ENCODE peak calls at places on chromosomes 5 and 9, in six cellular contexts. S is mesendoderm; F is uterus; O is ovary; E is CD8-positive, alpha-beta memory T cell; U is right cardiac atrium. V is an unnamed sample.

GRCh38 chr5:7894439-7894838 is 25.5 kb downstream of the MTRR start:
- DNase-seq in S (no peak), F (no peak), O (no peak), E (no peak), U (no peak), V (no peak)

GRCh38 chr9:73038613-73039012 is 85.8 kb upstream of the ALDH1A1 start:
- DNase-seq in S (peak), F (peak), O (peak), E (no peak), U (peak), V (no peak)

GRCh38 chr5:36948041-36948440 is 71.5 kb downstream of the NIPBL start:
- DNase-seq in S (no peak), F (no peak), O (no peak), E (no peak), U (no peak), V (peak)

GRCh38 chr5:7347377-7347776 is 48.6 kb upstream of the ADCY2 start:
- DNase-seq in S (peak), F (no peak), O (no peak), E (no peak), U (no peak), V (no peak)

GRCh38 chr9:121538221-121538620 is 38.6 kb upstream of the GGTA1 start:
- DNase-seq in S (peak), F (no peak), O (no peak), E (no peak), U (no peak), V (peak)

GRCh38 chr5:159878988-159879471 is 37.3 kb upstream of the ADRA1B start:
- DNase-seq in S (peak), F (peak), O (peak), E (no peak), U (peak), V (peak)

GRCh38 chr5:39757121-39757520 is 332.3 kb upstream of the DAB2 start:
- DNase-seq in S (no peak), F (no peak), O (no peak), E (no peak), U (no peak), V (no peak)

GRCh38 chr9:124658165-124659017 is 112.7 kb downstream of the NR6A1 start:
- DNase-seq in S (peak), F (peak), O (peak), E (no peak), U (peak), V (peak)

GRCh38 chr5:99104538-99105132 is 175.8 kb upstream of the CHD1 start:
- DNase-seq in S (peak), F (no peak), O (no peak), E (no peak), U (no peak), V (peak)

GRCh38 chr5:127801751-127802476 is 98.7 kb downstream of the CCDC192 start:
- DNase-seq in S (no peak), F (no peak), O (no peak), E (no peak), U (no peak), V (peak)

GRCh38 chr5:132385321-132386105 is 16.0 kb downstream of the SLC22A5 start:
- DNase-seq in S (peak), F (peak), O (peak), E (peak), U (no peak), V (peak)

GRCh38 chr5:1186351-1187233 is 14.8 kb upstream of the SLC6A19 start:
- DNase-seq in S (no peak), F (no peak), O (no peak), E (no peak), U (peak), V (no peak)

GRCh38 chr5:173451031-173451430 is 122.8 kb upstream of the STC2 start:
- DNase-seq in S (peak), F (no peak), O (no peak), E (no peak), U (no peak), V (peak)

GRCh38 chr5:83509535-83509934 is 38.0 kb downstream of the VCAN start:
- DNase-seq in S (peak), F (peak), O (no peak), E (no peak), U (peak), V (peak)

GRCh38 chr5:31365776-31366175 is 166.1 kb downstream of the DROSHA start:
- DNase-seq in S (no peak), F (no peak), O (no peak), E (no peak), U (no peak), V (no peak)

GRCh38 chr5:116747881-116748280 is 173.3 kb upstream of the SEMA6A start:
- DNase-seq in S (no peak), F (peak), O (no peak), E (no peak), U (no peak), V (no peak)

GRCh38 chr5:133944263-133945230 is 23.9 kb downstream of the C5orf15 start:
- DNase-seq in S (peak), F (no peak), O (no peak), E (no peak), U (no peak), V (peak)

GRCh38 chr9:5375091-5375490 is 35.4 kb upstream of the RLN1 start:
- DNase-seq in S (no peak), F (no peak), O (no peak), E (no peak), U (no peak), V (no peak)

GRCh38 chr5:109406719-109407118 is 3.1 kb downstream of the PJA2 start:
- DNase-seq in S (no peak), F (no peak), O (no peak), E (no peak), U (no peak), V (no peak)

GRCh38 chr5:180208435-180209081 is 453 bp downstream of the RASGEF1C start:
- DNase-seq in S (peak), F (no peak), O (no peak), E (no peak), U (no peak), V (no peak)

GRCh38 chr5:122775713-122776084 is 819 bp downstream of the SNX2 start:
- DNase-seq in S (no peak), F (no peak), O (no peak), E (no peak), U (no peak), V (no peak)

GRCh38 chr5:147856801-147857200 is 21.7 kb upstream of the SCGB3A2 start:
- DNase-seq in S (no peak), F (no peak), O (no peak), E (no peak), U (no peak), V (no peak)

GRCh38 chr9:134662143-134662876 is 20.7 kb downstream of the COL5A1 start:
- DNase-seq in S (no peak), F (peak), O (peak), E (no peak), U (peak), V (no peak)

GRCh38 chr9:78821126-78821822 is 524.3 kb downstream of the PSAT1 start:
- DNase-seq in S (peak), F (no peak), O (no peak), E (no peak), U (no peak), V (peak)

GRCh38 chr5:128965638-128966302 is 482 bp downstream of the SLC27A6 start:
- DNase-seq in S (no peak), F (no peak), O (no peak), E (no peak), U (peak), V (no peak)

GRCh38 chr5:60685028-60685427 is 14.9 kb downstream of the DEPDC1B start:
- DNase-seq in S (no peak), F (no peak), O (no peak), E (no peak), U (no peak), V (no peak)

GRCh38 chr9:94005272-94005901 is 50.2 kb upstream of the BARX1 start:
- DNase-seq in S (no peak), F (no peak), O (no peak), E (no peak), U (no peak), V (peak)

GRCh38 chr5:111747336-111747735 is 9.7 kb downstream of the NREP start:
- DNase-seq in S (no peak), F (no peak), O (no peak), E (no peak), U (no peak), V (peak)

GRCh38 chr9:85600675-85601263 is 141.0 kb downstream of the AGTPBP1 start:
- DNase-seq in S (peak), F (no peak), O (no peak), E (no peak), U (peak), V (peak)

GRCh38 chr9:127927457-127928231 is 2.9 kb downstream of the PIP5KL1 start:
- DNase-seq in S (peak), F (no peak), O (no peak), E (peak), U (no peak), V (peak)

GRCh38 chr9:92966518-92966800 is 19.1 kb downstream of the FGD3 start:
- DNase-seq in S (no peak), F (no peak), O (no peak), E (no peak), U (no peak), V (no peak)

GRCh38 chr5:99004960-99005359 is 76.2 kb upstream of the CHD1 start:
- DNase-seq in S (no peak), F (no peak), O (no peak), E (no peak), U (no peak), V (peak)

GRCh38 chr5:144273232-144274027 is 102.8 kb downstream of the KCTD16 start:
- DNase-seq in S (no peak), F (no peak), O (no peak), E (no peak), U (no peak), V (no peak)

GRCh38 chr9:125574136-125574877 is 132.7 kb downstream of the MAPKAP1 start:
- DNase-seq in S (no peak), F (no peak), O (no peak), E (no peak), U (no peak), V (no peak)

GRCh38 chr9:462611-463010 is 247.9 kb downstream of the DOCK8 start:
- DNase-seq in S (no peak), F (no peak), O (no peak), E (no peak), U (no peak), V (no peak)

GRCh38 chr5:142145106-142145900 is 36.7 kb downstream of the NDFIP1 start:
- DNase-seq in S (peak), F (peak), O (no peak), E (peak), U (no peak), V (peak)

GRCh38 chr5:151085517-151086031 is 4.7 kb upstream of the TNIP1 start:
- DNase-seq in S (no peak), F (peak), O (no peak), E (peak), U (peak), V (peak)

GRCh38 chr5:14946813-14947640 is 75.4 kb upstream of the ANKH start:
- DNase-seq in S (peak), F (no peak), O (no peak), E (no peak), U (no peak), V (peak)

GRCh38 chr5:73450672-73451217 is 2.2 kb upstream of the FOXD1 start:
- DNase-seq in S (peak), F (no peak), O (no peak), E (no peak), U (no peak), V (no peak)

GRCh38 chr5:73452215-73452614 is 3.6 kb upstream of the FOXD1 start:
- DNase-seq in S (no peak), F (no peak), O (no peak), E (no peak), U (no peak), V (no peak)

GRCh38 chr5:73450041-73450598 is 1.5 kb upstream of the FOXD1 start:
- DNase-seq in S (no peak), F (no peak), O (no peak), E (no peak), U (no peak), V (no peak)

GRCh38 chr5:73448451-73449136 is at the start of gene FOXD1:
- DNase-seq in S (peak), F (peak), O (peak), E (peak), U (peak), V (peak)

GRCh38 chr5:73451218-73452130 is 2.9 kb upstream of the FOXD1 start:
- DNase-seq in S (peak), F (no peak), O (no peak), E (peak), U (peak), V (peak)
- H3K4me3 ChIP-seq in S (no peak), F (no peak), O (no peak), E (no peak), U (no peak), V (peak)

GRCh38 chr9:129678844-129679243 is 13.4 kb downstream of the PRRX2 start:
- DNase-seq in S (no peak), F (no peak), O (no peak), E (no peak), U (no peak), V (no peak)

GRCh38 chr9:129676970-129677369 is 11.5 kb downstream of the PRRX2 start:
- DNase-seq in S (no peak), F (no peak), O (no peak), E (no peak), U (peak), V (no peak)

GRCh38 chr9:129675656-129676055 is 10.2 kb downstream of the PRRX2 start:
- DNase-seq in S (no peak), F (no peak), O (no peak), E (no peak), U (no peak), V (no peak)

GRCh38 chr9:129676287-129676686 is 10.8 kb downstream of the PRRX2 start:
- DNase-seq in S (no peak), F (no peak), O (no peak), E (no peak), U (no peak), V (no peak)

GRCh38 chr9:129677456-129677855 is 12.0 kb downstream of the PRRX2 start:
- DNase-seq in S (no peak), F (no peak), O (no peak), E (no peak), U (peak), V (no peak)
- H3K4me3 ChIP-seq in S (no peak), F (no peak), O (no peak), E (no peak), U (no peak), V (no peak)

DNA sequence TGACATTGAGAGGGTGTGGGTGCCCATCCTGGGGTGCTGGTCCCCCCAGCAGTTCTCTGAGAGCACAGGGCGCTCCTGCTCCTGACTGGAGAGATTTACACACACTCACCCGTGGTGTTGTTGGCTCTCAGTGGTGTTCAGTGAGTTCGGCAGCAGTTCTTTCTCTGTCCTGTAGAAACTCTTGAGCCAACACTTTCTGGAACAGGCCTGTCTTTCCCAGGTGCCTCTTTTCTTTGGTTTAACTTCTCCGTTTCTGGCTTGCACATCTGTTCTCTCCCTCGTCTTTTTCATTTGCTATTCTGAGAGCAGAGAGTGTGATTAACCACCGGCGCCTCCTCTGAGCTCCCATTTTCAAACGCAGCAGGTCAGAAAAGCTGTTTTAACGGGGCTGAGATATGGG is 284.5 kb downstream of the IRX2 start:
- DNase-seq in S (no peak), F (no peak), O (no peak), E (no peak), U (no peak), V (no peak)
- H3K4me3 ChIP-seq in S (no peak), F (no peak), O (no peak), E (no peak), U (no peak), V (no peak)

GRCh38 chr5:35777358-35778087 is 79.2 kb upstream of the IL7R start:
- DNase-seq in S (peak), F (peak), O (peak), E (peak), U (no peak), V (peak)
- H3K4me3 ChIP-seq in S (no peak), F (no peak), O (no peak), E (no peak), U (no peak), V (no peak)

DNA sequence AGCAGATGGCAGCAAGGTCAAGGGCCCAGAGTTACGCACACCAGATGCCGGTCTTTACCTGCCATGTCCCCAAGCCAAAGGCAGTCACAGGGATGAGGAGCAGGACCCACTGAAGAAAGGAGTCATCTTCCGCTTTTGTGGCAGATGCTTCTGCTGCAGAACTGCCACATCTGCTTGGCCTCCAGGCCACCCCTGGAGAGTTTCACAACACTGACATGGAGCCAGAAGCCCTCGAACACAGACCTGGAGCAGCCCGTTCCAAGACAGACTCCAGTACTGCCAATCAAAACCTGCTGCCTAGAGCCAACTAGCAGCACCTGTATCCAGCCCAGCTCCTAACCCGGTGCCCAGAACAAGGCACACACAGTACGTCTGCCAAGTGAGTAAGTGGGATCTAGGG is 1.5 kb downstream of the SURF1 start:
- DNase-seq in S (no peak), F (no peak), O (no peak), E (no peak), U (peak), V (no peak)
- H3K4me3 ChIP-seq in S (no peak), F (no peak), O (no peak), E (no peak), U (no peak), V (no peak)

GRCh38 chr5:115297043-115297442 is 589 bp upstream of the CCDC112 start:
- DNase-seq in S (no peak), F (no peak), O (no peak), E (no peak), U (no peak), V (peak)
- H3K4me3 ChIP-seq in S (no peak), F (peak), O (no peak), E (no peak), U (peak), V (no peak)

GRCh38 chr5:102289251-102289899 is 6.7 kb downstream of the SLCO4C1 start:
- DNase-seq in S (no peak), F (no peak), O (no peak), E (no peak), U (no peak), V (no peak)

GRCh38 chr5:102290004-102290403 is 6.1 kb downstream of the SLCO4C1 start:
- DNase-seq in S (no peak), F (no peak), O (no peak), E (no peak), U (no peak), V (no peak)

GRCh38 chr5:102295534-102296228 is 403 bp downstream of the SLCO4C1 start:
- DNase-seq in S (peak), F (no peak), O (no peak), E (no peak), U (peak), V (no peak)

GRCh38 chr5:102296229-102296817 is at the start of gene SLCO4C1:
- DNase-seq in S (peak), F (no peak), O (peak), E (peak), U (peak), V (peak)

DNA sequence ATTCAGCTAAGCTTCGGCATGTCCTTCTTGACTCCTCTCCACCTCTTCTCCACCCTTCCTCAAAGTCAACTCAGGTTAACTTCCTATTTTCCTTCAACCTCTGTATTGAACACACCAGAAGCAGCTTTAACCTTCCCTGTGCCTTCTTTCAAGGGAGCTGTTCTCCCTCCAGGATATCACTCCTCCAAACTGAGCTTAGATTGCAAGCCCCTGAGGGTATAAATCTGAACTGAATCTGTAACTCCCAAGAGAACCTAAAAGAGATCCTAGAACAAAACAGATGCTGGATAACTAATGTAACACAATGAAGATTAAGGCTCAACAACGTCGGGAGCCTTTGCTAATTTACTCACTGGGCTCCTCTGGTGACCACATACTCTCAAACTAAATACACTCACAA is 1.1 kb downstream of the SLCO4C1 start:
- DNase-seq in S (peak), F (no peak), O (no peak), E (no peak), U (no peak), V (no peak)
- H3K4me3 ChIP-seq in S (no peak), F (no peak), O (no peak), E (no peak), U (peak), V (no peak)

GRCh38 chr5:54742417-54742889 is 224.9 kb downstream of the SNX18 start:
- DNase-seq in S (peak), F (no peak), O (no peak), E (no peak), U (no peak), V (peak)
- H3K4me3 ChIP-seq in S (no peak), F (no peak), O (no peak), E (no peak), U (no peak), V (no peak)

V was measured in epithelial cell of esophagus.